ENCODE peak calls at places on chromosomes 5 and 9, in four cellular contexts. S is aorta, E is Peyer's patch, D is SK-N-SH. T is an unnamed sample. For H3K36me3, the result is how much of the 10 kb centered on the place peaks cover.

GRCh38 chr5:73120222-73121108 is at the start of gene TMEM171:
- DNase-seq in S (no peak), E (peak), D (peak), T (no peak)

GRCh38 chr9:103183569-103184191 is 188.5 kb downstream of the CYLC2 start:
- DNase-seq in S (no peak), E (no peak), D (peak), T (no peak)

GRCh38 chr5:126811515-126812198 is 34.7 kb downstream of the LMNB1 start:
- DNase-seq in S (no peak), E (no peak), D (no peak), T (no peak)

GRCh38 chr5:175889910-175890684 is 18.7 kb downstream of the CPLX2 start:
- DNase-seq in S (no peak), E (no peak), D (peak), T (no peak)

GRCh38 chr5:175809531-175810121 is 61.8 kb upstream of the CPLX2 start:
- DNase-seq in S (no peak), E (no peak), D (no peak), T (no peak)

GRCh38 chr5:102762095-102762534 is 7.0 kb downstream of the PAM start:
- DNase-seq in S (no peak), E (no peak), D (no peak), T (no peak)

GRCh38 chr9:16039103-16039987 is 486.5 kb downstream of the CCDC171 start:
- DNase-seq in S (no peak), E (no peak), D (no peak), T (no peak)

GRCh38 chr9:93857528-93857927 is 97.6 kb downstream of the BARX1 start:
- DNase-seq in S (no peak), E (no peak), D (no peak), T (no peak)

GRCh38 chr9:123418506-123418905 is 62.5 kb downstream of the CRB2 start:
- DNase-seq in S (peak), E (peak), D (no peak), T (no peak)

GRCh38 chr9:129669141-129669718 is 3.8 kb downstream of the PRRX2 start:
- DNase-seq in S (peak), E (no peak), D (no peak), T (no peak)

GRCh38 chr5:95942968-95943367 is 18.7 kb downstream of the ELL2 start:
- DNase-seq in S (no peak), E (no peak), D (no peak), T (no peak)

GRCh38 chr5:95942414-95942813 is 19.2 kb downstream of the ELL2 start:
- DNase-seq in S (no peak), E (no peak), D (no peak), T (no peak)

GRCh38 chr5:95941756-95942155 is 19.9 kb downstream of the ELL2 start:
- DNase-seq in S (no peak), E (no peak), D (no peak), T (no peak)

GRCh38 chr5:95939465-95939864 is 22.2 kb downstream of the ELL2 start:
- DNase-seq in S (no peak), E (no peak), D (no peak), T (no peak)

GRCh38 chr5:95940758-95941682 is 20.6 kb downstream of the ELL2 start:
- DNase-seq in S (no peak), E (no peak), D (peak), T (no peak)
- H3K36me3 ChIP-seq in S (under half), E (under half), D (under half), T (under half)

DNA sequence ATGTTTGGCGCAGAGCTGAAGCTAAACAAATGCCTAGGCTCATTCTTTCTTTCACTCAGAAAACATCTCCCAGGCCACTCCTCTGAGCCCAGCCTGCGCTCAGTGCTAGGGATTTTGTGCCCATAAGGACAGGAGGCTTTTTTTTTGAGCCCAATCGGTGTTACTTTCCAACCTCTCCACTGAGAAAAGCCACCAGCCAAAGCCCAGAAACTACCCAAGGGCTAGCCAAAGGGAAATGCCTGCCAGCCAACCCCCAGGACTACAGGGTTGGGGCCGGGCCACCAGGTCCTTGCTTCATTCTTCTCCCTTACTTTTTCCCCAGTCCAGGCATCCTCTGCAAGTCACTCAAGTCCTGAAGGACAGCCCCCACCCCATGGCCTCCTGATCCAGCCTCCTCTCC is 134.7 kb downstream of the PAX5 start:
- DNase-seq in S (no peak), E (no peak), D (no peak), T (no peak)
- H3K36me3 ChIP-seq in S (under half), E (under half), D (under half), T (under half)

DNA sequence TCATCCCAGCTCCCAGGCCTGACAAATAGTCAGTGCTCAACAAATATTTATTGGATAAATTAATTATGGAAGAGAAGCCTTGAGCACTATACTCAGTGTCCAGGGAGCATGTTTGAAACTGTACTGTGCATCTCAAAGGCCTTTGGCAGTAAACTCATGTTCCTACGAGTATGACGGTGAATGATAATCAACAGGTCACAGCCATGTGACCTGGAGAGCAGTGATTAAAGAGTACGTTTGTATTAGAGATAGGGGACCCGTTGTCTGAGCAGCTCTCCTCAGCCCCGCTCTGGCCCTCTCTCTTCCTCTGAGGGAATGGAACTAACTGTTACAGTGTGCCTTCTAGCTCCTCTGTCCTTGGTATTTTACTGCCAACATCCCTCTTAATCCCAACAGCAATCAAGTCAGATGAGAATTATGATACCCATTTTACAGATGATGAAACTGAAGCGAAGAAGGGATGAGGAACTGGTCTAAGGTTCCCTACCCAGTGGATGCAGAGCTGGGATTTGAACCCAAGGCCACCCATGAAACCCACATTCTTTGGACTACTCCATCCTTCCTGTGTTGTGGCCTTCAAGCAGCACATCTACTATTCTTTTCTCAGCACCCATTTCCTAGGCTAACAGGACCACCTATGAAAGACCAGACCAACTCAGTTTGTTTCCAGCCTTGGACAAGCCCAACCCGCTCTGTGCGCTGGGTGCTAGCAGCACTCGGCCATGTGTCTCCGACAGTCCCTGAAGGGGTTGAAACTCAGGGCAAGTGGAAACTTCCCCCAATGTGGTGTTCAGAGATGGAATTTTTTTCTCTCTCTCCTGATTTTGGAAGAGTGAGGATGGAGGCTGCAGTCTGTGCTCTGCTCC is 34.9 kb downstream of the SPRY4 start:
- DNase-seq in S (no peak), E (no peak), D (peak), T (no peak)
- H3K36me3 ChIP-seq in S (under half), E (under half), D (under half), T (under half)

GRCh38 chr5:179873711-179874110 is 15.1 kb upstream of the MRNIP start:
- DNase-seq in S (no peak), E (no peak), D (peak), T (no peak)
- H3K36me3 ChIP-seq in S (under half), E (half or more), D (under half), T (under half)

DNA sequence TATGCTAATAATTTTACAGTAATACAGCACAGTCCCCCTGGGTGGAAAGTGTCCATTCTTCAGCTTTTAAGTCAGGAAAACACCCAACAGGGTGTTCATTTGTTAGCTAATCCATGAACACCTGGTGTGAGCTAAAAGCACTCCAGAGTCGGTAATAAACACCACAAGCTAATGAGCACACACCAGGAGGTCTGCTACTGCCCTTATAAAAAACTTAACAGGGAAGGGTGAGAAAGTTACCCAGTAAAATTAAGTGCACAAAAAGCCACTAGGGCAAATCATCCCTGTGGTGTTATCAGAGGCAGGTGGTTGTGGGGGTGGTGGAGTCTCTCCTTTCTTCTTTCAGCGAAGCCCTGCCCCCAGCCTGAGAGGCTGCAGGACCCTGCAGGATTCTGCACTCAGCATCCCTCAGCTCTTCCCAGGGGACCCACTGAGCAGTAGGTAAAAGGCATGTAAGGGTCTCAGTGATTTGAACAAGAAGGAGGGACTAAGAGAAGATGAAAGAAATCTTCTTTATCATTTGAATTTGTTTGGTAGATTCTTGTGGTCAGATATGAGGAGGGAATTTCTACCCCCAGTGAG is 14.4 kb downstream of the GDNF start:
- DNase-seq in S (no peak), E (no peak), D (no peak), T (no peak)
- H3K36me3 ChIP-seq in S (under half), E (under half), D (under half), T (under half)

GRCh38 chr5:142150431-142150830 is 41.9 kb downstream of the NDFIP1 start:
- DNase-seq in S (no peak), E (no peak), D (no peak), T (no peak)
- H3K36me3 ChIP-seq in S (under half), E (under half), D (half or more), T (under half)

GRCh38 chr9:121328876-121329681 is 41.0 kb downstream of the STOM start:
- DNase-seq in S (no peak), E (no peak), D (no peak), T (no peak)
- H3K36me3 ChIP-seq in S (under half), E (half or more), D (under half), T (under half)